ENCODE peak calls at places on chromosomes 3 and 15, in seven cellular contexts. R, O, X, D, K, Z and S are unnamed samples.

GRCh38 chr15:100314809-100315400 is 26.9 kb downstream of the ADAMTS17 start:
- DNase-seq in Z (no peak), K (no peak), O (no peak), X (no peak), D (no peak), R (no peak), S (no peak)

GRCh38 chr3:105842449-105842848 is 26.4 kb downstream of the CBLB start:
- DNase-seq in Z (no peak), X (no peak), K (no peak), D (no peak), O (no peak), R (no peak), S (no peak)

GRCh38 chr3:196341142-196341541 is 3.0 kb upstream of the TM4SF19 start:
- DNase-seq in R (no peak), O (peak; percentile 67), D (no peak), X (no peak), Z (no peak), K (no peak), S (no peak)

GRCh38 chr3:13240928-13241618 is 167.8 kb upstream of the IQSEC1 start:
- DNase-seq in Z (no peak), K (no peak), O (no peak), R (no peak), D (no peak), X (no peak), S (no peak)

GRCh38 chr3:65685621-65686020 is 353.1 kb downstream of the MAGI1 start:
- DNase-seq in Z (no peak), K (no peak), D (no peak), X (no peak), R (no peak), O (no peak), S (no peak)

GRCh38 chr15:77430213-77430612 is 9.5 kb downstream of the HMG20A start:
- DNase-seq in O (no peak), R (no peak), Z (no peak), D (no peak), K (no peak), X (no peak), S (no peak)

GRCh38 chr3:127424766-127425504 is 137.1 kb upstream of the PRR20G start:
- DNase-seq in K (no peak), R (no peak), Z (no peak), O (no peak), X (no peak), D (no peak), S (no peak)

GRCh38 chr3:122921791-122922651 is 105.5 kb downstream of the SEMA5B start:
- DNase-seq in Z (no peak), O (no peak), K (no peak), R (no peak), D (peak; percentile 76), X (no peak), S (peak; percentile 82)

GRCh38 chr3:195876297-195877031 is 31.9 kb downstream of the TNK2 start:
- DNase-seq in O (peak; percentile 73), Z (peak; percentile 13), K (peak; percentile 11), D (no peak), R (peak; percentile 30), X (no peak), S (no peak)

GRCh38 chr3:113948015-113948917 is 453 bp downstream of the ZDHHC23 start:
- DNase-seq in D (peak; percentile 75), Z (peak; percentile 16), X (no peak), O (no peak), R (no peak), K (no peak), S (no peak)

GRCh38 chr3:186102687-186103086 is 6.2 kb downstream of the ETV5 start:
- DNase-seq in X (no peak), R (no peak), O (no peak), K (no peak), D (no peak), Z (no peak), S (no peak)

GRCh38 chr3:58577269-58577821 is at the start of gene FAM107A:
- DNase-seq in D (peak; percentile 58), O (no peak), Z (no peak), R (no peak), K (no peak), X (peak; percentile 60), S (no peak)

GRCh38 chr3:122014741-122015140 is 7.3 kb downstream of the ILDR1 start:
- DNase-seq in R (no peak), X (no peak), K (no peak), D (no peak), O (no peak), Z (no peak), S (no peak)

GRCh38 chr15:60128000-60128376 is 123.9 kb downstream of the FOXB1 start:
- DNase-seq in D (no peak), K (no peak), Z (no peak), O (no peak), R (no peak), X (no peak), S (no peak)

GRCh38 chr3:148389916-148390315 is 307.8 kb upstream of the AGTR1 start:
- DNase-seq in O (no peak), X (no peak), D (no peak), K (no peak), R (no peak), Z (no peak), S (no peak)

GRCh38 chr15:72105111-72105510 is 12.8 kb downstream of the MYO9A start:
- DNase-seq in Z (no peak), X (no peak), O (no peak), K (no peak), R (no peak), D (no peak), S (no peak)

GRCh38 chr3:36373084-36373483 is 7.2 kb upstream of the STAC start:
- DNase-seq in D (no peak), R (no peak), Z (no peak), X (no peak), O (no peak), K (no peak), S (no peak)